ENCODE peak calls at places on chromosomes 4 and X, in ten cellular contexts. One of them, this sample, is unnamed.

GRCh38 chr4:156732634-156733033 is 239.0 kb downstream of the PDGFC start:
- DNase-seq in ovary: no peak
- DNase-seq in coronary artery: no peak
- DNase-seq in colonic mucosa: no peak
- DNase-seq in astrocyte: no peak
- DNase-seq in upper lobe of left lung: no peak
- DNase-seq in left lung: no peak
- DNase-seq in dorsolateral prefrontal cortex: no peak
- DNase-seq in GM23248: peak
- DNase-seq in left ventricle myocardium inferior: no peak
- DNase-seq in this sample: no peak

GRCh38 chr4:77190053-77190452 is 33.0 kb downstream of the CCNG2 start:
- DNase-seq in ovary: no peak
- DNase-seq in coronary artery: no peak
- DNase-seq in colonic mucosa: no peak
- DNase-seq in astrocyte: no peak
- DNase-seq in upper lobe of left lung: no peak
- DNase-seq in left lung: no peak
- DNase-seq in dorsolateral prefrontal cortex: no peak
- DNase-seq in GM23248: no peak
- DNase-seq in left ventricle myocardium inferior: no peak
- DNase-seq in this sample: no peak

GRCh38 chrX:17520206-17520605 is 145.2 kb downstream of the NHS start:
- DNase-seq in ovary: no peak
- DNase-seq in coronary artery: no peak
- DNase-seq in colonic mucosa: no peak
- DNase-seq in astrocyte: no peak
- DNase-seq in upper lobe of left lung: no peak
- DNase-seq in left lung: no peak
- DNase-seq in dorsolateral prefrontal cortex: no peak
- DNase-seq in GM23248: peak
- DNase-seq in left ventricle myocardium inferior: no peak
- DNase-seq in this sample: peak

GRCh38 chr4:55947912-55948725 is 626 bp upstream of the CEP135 start:
- DNase-seq in ovary: no peak
- DNase-seq in coronary artery: no peak
- DNase-seq in colonic mucosa: peak
- DNase-seq in astrocyte: peak
- DNase-seq in upper lobe of left lung: no peak
- DNase-seq in left lung: no peak
- DNase-seq in dorsolateral prefrontal cortex: no peak
- DNase-seq in GM23248: peak
- DNase-seq in left ventricle myocardium inferior: no peak
- DNase-seq in this sample: no peak

GRCh38 chr4:1360423-1361283 is 13.6 kb downstream of the UVSSA start:
- DNase-seq in ovary: peak
- DNase-seq in coronary artery: no peak
- DNase-seq in colonic mucosa: no peak
- DNase-seq in astrocyte: peak
- DNase-seq in upper lobe of left lung: peak
- DNase-seq in left lung: peak
- DNase-seq in dorsolateral prefrontal cortex: no peak
- DNase-seq in GM23248: peak
- DNase-seq in left ventricle myocardium inferior: no peak
- DNase-seq in this sample: no peak

GRCh38 chr4:26087108-26087507 is 173.1 kb downstream of the SMIM20 start:
- DNase-seq in ovary: no peak
- DNase-seq in coronary artery: no peak
- DNase-seq in colonic mucosa: no peak
- DNase-seq in astrocyte: peak
- DNase-seq in upper lobe of left lung: no peak
- DNase-seq in left lung: no peak
- DNase-seq in dorsolateral prefrontal cortex: no peak
- DNase-seq in GM23248: no peak
- DNase-seq in left ventricle myocardium inferior: no peak
- DNase-seq in this sample: no peak

GRCh38 chrX:10138726-10139125 is 18.0 kb upstream of the CLCN4 start:
- DNase-seq in ovary: no peak
- DNase-seq in coronary artery: no peak
- DNase-seq in colonic mucosa: no peak
- DNase-seq in astrocyte: no peak
- DNase-seq in upper lobe of left lung: no peak
- DNase-seq in left lung: no peak
- DNase-seq in dorsolateral prefrontal cortex: no peak
- DNase-seq in GM23248: no peak
- DNase-seq in left ventricle myocardium inferior: no peak
- DNase-seq in this sample: no peak

GRCh38 chrX:109902665-109903064 is 100.2 kb upstream of the TMEM164 start:
- DNase-seq in ovary: no peak
- DNase-seq in coronary artery: no peak
- DNase-seq in colonic mucosa: no peak
- DNase-seq in astrocyte: peak
- DNase-seq in upper lobe of left lung: no peak
- DNase-seq in left lung: no peak
- DNase-seq in dorsolateral prefrontal cortex: no peak
- DNase-seq in GM23248: peak
- DNase-seq in left ventricle myocardium inferior: no peak
- DNase-seq in this sample: no peak

GRCh38 chr4:7967501-7968261 is 28.0 kb upstream of the AFAP1 start:
- DNase-seq in ovary: no peak
- DNase-seq in coronary artery: no peak
- DNase-seq in colonic mucosa: peak
- DNase-seq in astrocyte: peak
- DNase-seq in upper lobe of left lung: peak
- DNase-seq in left lung: no peak
- DNase-seq in dorsolateral prefrontal cortex: no peak
- DNase-seq in GM23248: peak
- DNase-seq in left ventricle myocardium inferior: peak
- DNase-seq in this sample: no peak

GRCh38 chr4:185682236-185682635 is 129.8 kb downstream of the SORBS2 start:
- DNase-seq in ovary: no peak
- DNase-seq in coronary artery: no peak
- DNase-seq in colonic mucosa: no peak
- DNase-seq in astrocyte: peak
- DNase-seq in upper lobe of left lung: no peak
- DNase-seq in left lung: no peak
- DNase-seq in dorsolateral prefrontal cortex: no peak
- DNase-seq in GM23248: peak
- DNase-seq in left ventricle myocardium inferior: no peak
- DNase-seq in this sample: no peak

GRCh38 chrX:153644356-153645125 is 2.5 kb upstream of the DUSP9 start:
- DNase-seq in ovary: peak
- DNase-seq in coronary artery: no peak
- DNase-seq in colonic mucosa: no peak
- DNase-seq in astrocyte: no peak
- DNase-seq in upper lobe of left lung: no peak
- DNase-seq in left lung: no peak
- DNase-seq in dorsolateral prefrontal cortex: no peak
- DNase-seq in GM23248: no peak
- DNase-seq in left ventricle myocardium inferior: no peak
- DNase-seq in this sample: no peak

GRCh38 chr4:184313710-184314659 is 96.3 kb upstream of the ENPP6 start:
- DNase-seq in ovary: no peak
- DNase-seq in coronary artery: no peak
- DNase-seq in colonic mucosa: peak
- DNase-seq in astrocyte: no peak
- DNase-seq in upper lobe of left lung: no peak
- DNase-seq in left lung: no peak
- DNase-seq in dorsolateral prefrontal cortex: no peak
- DNase-seq in GM23248: no peak
- DNase-seq in left ventricle myocardium inferior: no peak
- DNase-seq in this sample: no peak

GRCh38 chr4:55927776-55928437 is 20.8 kb upstream of the CEP135 start:
- DNase-seq in ovary: no peak
- DNase-seq in coronary artery: no peak
- DNase-seq in colonic mucosa: no peak
- DNase-seq in astrocyte: no peak
- DNase-seq in upper lobe of left lung: no peak
- DNase-seq in left lung: no peak
- DNase-seq in dorsolateral prefrontal cortex: no peak
- DNase-seq in GM23248: peak
- DNase-seq in left ventricle myocardium inferior: no peak
- DNase-seq in this sample: no peak

GRCh38 chr4:189285377-189285776 is 655.3 kb upstream of the FRG1 start:
- DNase-seq in ovary: no peak
- DNase-seq in coronary artery: no peak
- DNase-seq in colonic mucosa: no peak
- DNase-seq in astrocyte: no peak
- DNase-seq in upper lobe of left lung: peak
- DNase-seq in left lung: no peak
- DNase-seq in dorsolateral prefrontal cortex: no peak
- DNase-seq in GM23248: no peak
- DNase-seq in left ventricle myocardium inferior: no peak
- DNase-seq in this sample: no peak

DNA sequence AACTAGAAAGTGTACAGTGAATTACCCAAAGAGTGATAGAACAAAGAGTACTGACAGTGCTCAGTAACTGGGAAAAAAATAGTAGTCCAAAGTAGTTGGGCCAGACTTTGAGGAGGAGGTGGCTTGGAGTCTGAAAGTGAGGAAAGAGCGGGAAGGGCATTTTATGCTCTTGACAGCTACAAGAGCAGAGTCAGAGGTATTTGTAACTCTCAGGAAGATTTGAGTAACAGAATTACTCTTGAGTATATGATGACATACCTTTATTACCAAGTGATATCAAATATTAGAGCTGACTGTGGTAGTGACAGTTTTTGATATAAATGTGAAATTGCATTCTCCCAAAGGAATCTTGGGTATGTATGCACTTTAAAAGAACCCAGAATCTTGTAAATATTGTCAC is 2.2 kb downstream of the SLAIN2 start:
- DNase-seq in ovary: no peak
- DNase-seq in coronary artery: no peak
- DNase-seq in colonic mucosa: no peak
- DNase-seq in astrocyte: no peak
- DNase-seq in upper lobe of left lung: no peak
- DNase-seq in left lung: no peak
- DNase-seq in dorsolateral prefrontal cortex: no peak
- DNase-seq in GM23248: peak
- DNase-seq in left ventricle myocardium inferior: no peak
- DNase-seq in this sample: no peak
- H3K4me3 ChIP-seq in ovary: no peak
- H3K4me3 ChIP-seq in coronary artery: peak
- H3K4me3 ChIP-seq in colonic mucosa: peak
- H3K4me3 ChIP-seq in astrocyte: peak
- H3K4me3 ChIP-seq in upper lobe of left lung: no peak
- H3K4me3 ChIP-seq in left lung: peak
- H3K4me3 ChIP-seq in dorsolateral prefrontal cortex: no peak
- H3K4me3 ChIP-seq in GM23248: peak
- H3K4me3 ChIP-seq in left ventricle myocardium inferior: peak
- H3K4me3 ChIP-seq in this sample: peak

DNA sequence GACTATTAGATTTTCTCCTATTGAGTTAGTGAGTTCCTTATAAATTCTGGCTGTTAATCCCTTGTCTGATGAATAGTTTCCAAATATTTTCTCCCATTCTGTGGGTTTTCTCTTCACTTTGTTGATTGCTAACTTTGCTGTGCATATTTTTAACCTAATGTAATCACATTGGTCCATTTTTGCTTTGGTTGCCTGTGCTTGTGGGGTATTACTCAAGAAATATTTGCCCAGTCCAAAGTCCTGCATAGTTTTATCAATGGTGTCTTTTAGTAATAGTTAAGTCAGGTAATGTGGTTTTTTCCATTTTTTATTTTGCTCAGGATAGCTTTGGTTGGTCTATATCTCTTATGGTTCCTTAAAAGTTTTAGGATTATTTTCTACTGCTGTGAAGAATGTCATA is 490.3 kb downstream of the ARAP2 start:
- DNase-seq in ovary: no peak
- DNase-seq in coronary artery: no peak
- DNase-seq in colonic mucosa: no peak
- DNase-seq in astrocyte: no peak
- DNase-seq in upper lobe of left lung: no peak
- DNase-seq in left lung: no peak
- DNase-seq in dorsolateral prefrontal cortex: no peak
- DNase-seq in GM23248: no peak
- DNase-seq in left ventricle myocardium inferior: no peak
- DNase-seq in this sample: no peak
- H3K27ac ChIP-seq in ovary: no peak
- H3K27ac ChIP-seq in coronary artery: no peak
- H3K27ac ChIP-seq in colonic mucosa: no peak
- H3K27ac ChIP-seq in astrocyte: no peak
- H3K27ac ChIP-seq in upper lobe of left lung: no peak
- H3K27ac ChIP-seq in left lung: no peak
- H3K27ac ChIP-seq in dorsolateral prefrontal cortex: no peak
- H3K27ac ChIP-seq in GM23248: no peak
- H3K27ac ChIP-seq in left ventricle myocardium inferior: no peak
- H3K27ac ChIP-seq in this sample: no peak

GRCh38 chrX:2698604-2699003 is 7.5 kb downstream of the CD99 start:
- DNase-seq in ovary: no peak
- DNase-seq in coronary artery: no peak
- DNase-seq in colonic mucosa: no peak
- DNase-seq in astrocyte: no peak
- DNase-seq in upper lobe of left lung: no peak
- DNase-seq in left lung: no peak
- DNase-seq in dorsolateral prefrontal cortex: no peak
- DNase-seq in GM23248: no peak
- DNase-seq in left ventricle myocardium inferior: no peak
- DNase-seq in this sample: no peak
- H3K4me3 ChIP-seq in ovary: no peak
- H3K4me3 ChIP-seq in coronary artery: no peak
- H3K4me3 ChIP-seq in colonic mucosa: no peak
- H3K4me3 ChIP-seq in astrocyte: no peak
- H3K4me3 ChIP-seq in upper lobe of left lung: no peak
- H3K4me3 ChIP-seq in left lung: no peak
- H3K4me3 ChIP-seq in dorsolateral prefrontal cortex: no peak
- H3K4me3 ChIP-seq in GM23248: no peak
- H3K4me3 ChIP-seq in left ventricle myocardium inferior: no peak
- H3K4me3 ChIP-seq in this sample: no peak

DNA sequence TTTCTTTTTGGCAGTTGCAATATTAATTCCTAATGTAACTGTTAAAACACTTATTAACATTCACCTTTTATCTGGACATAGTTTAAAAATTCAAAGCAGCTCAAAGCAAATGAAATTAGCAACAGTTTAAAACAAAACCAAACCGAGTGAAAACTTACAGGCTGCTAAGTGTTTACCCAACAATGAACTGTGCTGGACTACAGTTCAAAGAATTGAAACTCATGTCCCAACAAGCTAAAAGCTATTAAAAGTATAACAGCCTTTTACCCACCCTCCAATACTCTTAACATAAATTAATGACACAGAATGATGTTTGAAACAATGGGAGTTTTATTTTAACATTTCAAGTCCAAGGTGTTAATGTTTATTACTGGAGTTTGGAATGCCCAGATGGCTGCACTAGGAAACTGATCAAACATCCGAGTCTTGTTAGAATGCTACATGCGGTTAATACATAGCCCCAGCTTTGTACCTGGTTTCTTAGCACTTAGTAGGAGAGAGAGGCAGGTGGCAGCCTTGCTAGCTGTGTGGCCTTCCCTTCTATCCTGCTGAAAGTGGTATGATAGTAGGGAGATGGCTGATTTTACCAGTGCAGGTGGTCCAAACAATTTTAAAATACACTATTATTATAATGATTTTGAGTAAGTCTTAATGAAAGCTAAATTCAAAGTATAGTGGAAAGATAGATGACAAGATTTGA is 21.1 kb upstream of the FRYL start:
- DNase-seq in ovary: no peak
- DNase-seq in coronary artery: no peak
- DNase-seq in colonic mucosa: no peak
- DNase-seq in astrocyte: no peak
- DNase-seq in upper lobe of left lung: no peak
- DNase-seq in left lung: no peak
- DNase-seq in dorsolateral prefrontal cortex: no peak
- DNase-seq in GM23248: no peak
- DNase-seq in left ventricle myocardium inferior: no peak
- DNase-seq in this sample: no peak
- H3K27ac ChIP-seq in ovary: no peak
- H3K27ac ChIP-seq in coronary artery: peak
- H3K27ac ChIP-seq in colonic mucosa: no peak
- H3K27ac ChIP-seq in astrocyte: no peak
- H3K27ac ChIP-seq in upper lobe of left lung: no peak
- H3K27ac ChIP-seq in left lung: peak
- H3K27ac ChIP-seq in dorsolateral prefrontal cortex: no peak
- H3K27ac ChIP-seq in GM23248: no peak
- H3K27ac ChIP-seq in left ventricle myocardium inferior: peak
- H3K27ac ChIP-seq in this sample: peak

This sample was measured in gastrocnemius medialis.